ENCODE peak calls at places on chromosomes 12 and 14, in eight cellular contexts. O is HEK293T, R is NCI-H2029, A is GM04503, U is naive B cell, F is breast epithelium, C is AG04450, M is B cell. K is an unnamed sample.

GRCh38 chr12:50132505-50133135 is 20.6 kb downstream of the COX14 start:
- DNase-seq in F (no peak), O (no peak), M (no peak), R (no peak), U (peak), C (no peak), A (no peak), K (no peak)

GRCh38 chr14:28596336-28596735 is 170.3 kb upstream of the FOXG1 start:
- DNase-seq in F (no peak), O (no peak), A (no peak), C (no peak), U (no peak), M (no peak), R (no peak), K (no peak)

GRCh38 chr12:1800646-1801284 is 19.6 kb upstream of the LRTM2 start:
- DNase-seq in O (peak), A (no peak), R (no peak), C (no peak), M (peak), F (no peak), U (no peak), K (no peak)

GRCh38 chr14:98161366-98161765 is 1110.6 kb downstream of the BCL11B start:
- DNase-seq in O (no peak), R (no peak), C (no peak), U (no peak), F (no peak), A (no peak), M (no peak), K (no peak)

GRCh38 chr12:113720629-113721028 is 245.5 kb downstream of the RBM19 start:
- DNase-seq in M (no peak), C (no peak), F (no peak), O (no peak), U (no peak), R (no peak), A (no peak), K (no peak)

GRCh38 chr12:24505366-24506025 is 443.4 kb downstream of the BCAT1 start:
- DNase-seq in U (no peak), R (no peak), A (no peak), O (no peak), F (no peak), C (no peak), M (no peak), K (no peak)

GRCh38 chr14:24113801-24114535 is 609 bp upstream of the DCAF11 start:
- DNase-seq in R (peak), U (no peak), O (peak), C (peak), M (peak), F (peak), A (peak), K (peak)

GRCh38 chr14:81401420-81402122 is 1.4 kb upstream of the STON2 start:
- DNase-seq in R (no peak), F (no peak), A (peak), O (no peak), U (no peak), M (no peak), C (peak), K (no peak)

GRCh38 chr12:86719381-86719780 is 463.2 kb upstream of the MGAT4C start:
- DNase-seq in A (no peak), U (no peak), R (no peak), M (no peak), F (no peak), C (no peak), O (no peak), K (no peak)

GRCh38 chr14:54746019-54746418 is 156.6 kb downstream of the GCH1 start:
- DNase-seq in R (no peak), A (no peak), U (no peak), F (no peak), O (no peak), C (no peak), M (no peak), K (no peak)

GRCh38 chr12:57632898-57633825 is at the start of gene B4GALNT1:
- DNase-seq in M (peak), C (no peak), A (no peak), O (peak), R (no peak), U (peak), F (no peak), K (peak)

GRCh38 chr12:24767016-24767415 is 181.9 kb downstream of the BCAT1 start:
- DNase-seq in A (no peak), R (no peak), F (no peak), C (no peak), O (no peak), U (no peak), M (no peak), K (no peak)

GRCh38 chr12:116708826-116709756 is 28.8 kb downstream of the SPRING1 start:
- DNase-seq in A (no peak), O (no peak), C (no peak), M (peak), F (peak), R (peak), U (peak), K (peak)

GRCh38 chr12:44372259-44372658 is 503.9 kb downstream of the NELL2 start:
- DNase-seq in C (peak), M (no peak), R (no peak), F (no peak), A (no peak), U (no peak), O (no peak), K (no peak)

GRCh38 chr12:103933237-103933636 is 3.0 kb downstream of the HSP90B1 start:
- DNase-seq in U (no peak), C (no peak), R (no peak), F (no peak), O (no peak), A (no peak), M (no peak), K (no peak)

GRCh38 chr14:26775765-26776577 is 178.1 kb upstream of the NOVA1 start:
- DNase-seq in M (no peak), A (peak), U (no peak), C (no peak), R (no peak), F (no peak), O (no peak), K (no peak)

GRCh38 chr12:119693006-119693405 is 25.1 kb downstream of the PRKAB1 start:
- DNase-seq in O (no peak), U (no peak), C (peak), M (no peak), F (no peak), R (peak), A (peak), K (no peak)

GRCh38 chr14:104898870-104899510 is 25.7 kb upstream of the PLD4 start:
- DNase-seq in O (no peak), A (no peak), U (no peak), C (no peak), R (no peak), F (no peak), M (no peak), K (no peak)

GRCh38 chr12:105982022-105982421 is 156.7 kb downstream of the NUAK1 start:
- DNase-seq in A (no peak), U (no peak), M (no peak), F (no peak), O (no peak), R (peak), C (no peak), K (no peak)

GRCh38 chr14:103257211-103257962 is 76.7 kb upstream of the EIF5 start:
- DNase-seq in U (no peak), O (no peak), M (no peak), C (no peak), R (no peak), F (no peak), A (no peak), K (no peak)

GRCh38 chr14:97177016-97177415 is 379.8 kb downstream of the VRK1 start:
- DNase-seq in A (no peak), C (no peak), M (no peak), R (no peak), U (no peak), O (peak), F (no peak), K (peak)

GRCh38 chr14:76877871-76878270 is 51.7 kb downstream of the LRRC74A start:
- DNase-seq in R (no peak), C (no peak), F (no peak), O (no peak), M (no peak), A (no peak), U (no peak), K (no peak)

GRCh38 chr12:49980501-49981158 is 7.9 kb downstream of the AQP6 start:
- DNase-seq in R (no peak), O (no peak), M (no peak), U (no peak), F (no peak), A (no peak), C (no peak), K (peak)

GRCh38 chr12:101670007-101670671 is 27.3 kb upstream of the CHPT1 start:
- DNase-seq in C (peak), F (no peak), R (no peak), A (peak), O (peak), M (peak), U (peak), K (peak)

GRCh38 chr14:103393687-103394626 is 8.7 kb downstream of the MARK3 start:
- DNase-seq in A (no peak), C (no peak), M (no peak), R (no peak), U (peak), O (peak), F (no peak), K (no peak)

GRCh38 chr14:19878029-19878642 is 3.2 kb downstream of the OR4K2 start:
- DNase-seq in M (no peak), R (no peak), A (no peak), O (no peak), C (no peak), F (no peak), U (no peak), K (no peak)

GRCh38 chr12:106147956-106148355 is 9.2 kb upstream of the NUAK1 start:
- DNase-seq in M (no peak), O (no peak), A (no peak), R (peak), F (no peak), U (no peak), C (no peak), K (no peak)

GRCh38 chr12:100823988-100824387 is 29.4 kb downstream of the ANO4 start:
- DNase-seq in C (no peak), R (no peak), O (no peak), F (no peak), A (peak), U (no peak), M (no peak), K (no peak)

GRCh38 chr14:68421116-68421515 is 371.8 kb downstream of the ZFP36L1 start:
- DNase-seq in F (no peak), A (no peak), M (no peak), O (no peak), U (no peak), R (no peak), C (no peak), K (no peak)

GRCh38 chr12:15532364-15532977 is 210.2 kb downstream of the PTPRO start:
- DNase-seq in A (peak), C (peak), U (peak), O (peak), F (no peak), R (no peak), M (peak), K (peak)

GRCh38 chr12:22981711-22982110 is 356.7 kb downstream of the ETNK1 start:
- DNase-seq in C (no peak), M (no peak), U (no peak), A (no peak), O (no peak), R (no peak), F (no peak), K (no peak)

GRCh38 chr12:2323538-2324261 is 270.9 kb downstream of the CACNA1C start:
- DNase-seq in A (no peak), C (no peak), M (no peak), F (no peak), O (no peak), U (no peak), R (no peak), K (no peak)

GRCh38 chr12:3265406-3265805 is 188.2 kb downstream of the TSPAN9 start:
- DNase-seq in M (no peak), A (no peak), U (no peak), O (no peak), C (no peak), F (no peak), R (peak), K (no peak)

GRCh38 chr14:76219873-76220272 is 68.2 kb downstream of the GPATCH2L start:
- DNase-seq in A (no peak), F (no peak), C (no peak), M (no peak), R (no peak), U (no peak), O (no peak), K (no peak)

GRCh38 chr12:108047130-108047550 is 81.9 kb upstream of the WSCD2 start:
- DNase-seq in A (peak), U (no peak), R (no peak), O (no peak), M (no peak), C (no peak), F (no peak), K (no peak)

GRCh38 chr12:40137252-40137651 is 31.4 kb upstream of the SLC2A13 start:
- DNase-seq in R (no peak), C (no peak), F (no peak), A (no peak), U (peak), M (peak), O (no peak), K (no peak)

GRCh38 chr12:96247567-96247962 is 53.4 kb downstream of the ELK3 start:
- DNase-seq in M (no peak), U (no peak), F (no peak), C (no peak), A (no peak), O (no peak), R (no peak), K (no peak)

GRCh38 chr12:43760396-43760795 is 1.6 kb downstream of the IRAK4 start:
- DNase-seq in M (no peak), O (no peak), F (no peak), R (no peak), U (no peak), A (no peak), C (no peak), K (no peak)

GRCh38 chr12:1633459-1633858 is 4.4 kb downstream of the WNT5B start:
- DNase-seq in A (no peak), R (no peak), M (no peak), O (no peak), C (no peak), F (no peak), U (no peak), K (no peak)

K was measured in stimulated activated naive CD8-positive, alpha-beta T cell treated with anti-CD3 and anti-CD28 coated beads, Interleukin-15, amount 100 ng/mL, for 72 hours.